ENCODE peak calls at places on chromosomes 6 and 20, in ten cellular contexts. One of them, this sample, is unnamed.

GRCh38 chr6:44002071-44002590 is 125.1 kb downstream of the MRPL14 start:
- DNase-seq in stimulated activated CD8-positive, alpha-beta memory T cell treated with anti-CD3 and anti-CD28 coated beads, Interleukin-4, amount 100 ng/mL, for 24 hours: no peak
- DNase-seq in uterus: no peak
- DNase-seq in posterior cingulate gyrus: no peak
- DNase-seq in left lobe of liver: no peak
- DNase-seq in EL: no peak
- DNase-seq in lower lobe of right lung: peak
- DNase-seq in HEK293T: no peak
- DNase-seq in progenitor cell of endocrine pancreas: peak
- DNase-seq in amniotic epithelial cell: no peak
- DNase-seq in this sample: peak

GRCh38 chr6:146361367-146361924 is 182.2 kb upstream of the RAB32 start:
- DNase-seq in posterior cingulate gyrus: no peak
- DNase-seq in lower lobe of right lung: no peak
- DNase-seq in HEK293T: no peak
- DNase-seq in progenitor cell of endocrine pancreas: no peak
- DNase-seq in amniotic epithelial cell: peak
- DNase-seq in EL: peak
- DNase-seq in stimulated activated CD8-positive, alpha-beta memory T cell treated with anti-CD3 and anti-CD28 coated beads, Interleukin-4, amount 100 ng/mL, for 24 hours: no peak
- DNase-seq in left lobe of liver: no peak
- DNase-seq in uterus: no peak
- DNase-seq in this sample: no peak

GRCh38 chr20:51831891-51832675 is 29.8 kb upstream of the SALL4 start:
- DNase-seq in stimulated activated CD8-positive, alpha-beta memory T cell treated with anti-CD3 and anti-CD28 coated beads, Interleukin-4, amount 100 ng/mL, for 24 hours: no peak
- DNase-seq in lower lobe of right lung: no peak
- DNase-seq in amniotic epithelial cell: peak
- DNase-seq in uterus: no peak
- DNase-seq in left lobe of liver: no peak
- DNase-seq in HEK293T: no peak
- DNase-seq in progenitor cell of endocrine pancreas: no peak
- DNase-seq in posterior cingulate gyrus: no peak
- DNase-seq in EL: peak
- DNase-seq in this sample: no peak

GRCh38 chr6:6244624-6245023 is 75.8 kb downstream of the F13A1 start:
- DNase-seq in posterior cingulate gyrus: no peak
- DNase-seq in stimulated activated CD8-positive, alpha-beta memory T cell treated with anti-CD3 and anti-CD28 coated beads, Interleukin-4, amount 100 ng/mL, for 24 hours: no peak
- DNase-seq in left lobe of liver: no peak
- DNase-seq in EL: no peak
- DNase-seq in uterus: no peak
- DNase-seq in HEK293T: no peak
- DNase-seq in amniotic epithelial cell: no peak
- DNase-seq in lower lobe of right lung: no peak
- DNase-seq in progenitor cell of endocrine pancreas: no peak
- DNase-seq in this sample: no peak

GRCh38 chr20:34871320-34871926 is 1.2 kb downstream of the GGT7 start:
- DNase-seq in posterior cingulate gyrus: no peak
- DNase-seq in stimulated activated CD8-positive, alpha-beta memory T cell treated with anti-CD3 and anti-CD28 coated beads, Interleukin-4, amount 100 ng/mL, for 24 hours: no peak
- DNase-seq in amniotic epithelial cell: no peak
- DNase-seq in HEK293T: no peak
- DNase-seq in progenitor cell of endocrine pancreas: no peak
- DNase-seq in uterus: no peak
- DNase-seq in left lobe of liver: no peak
- DNase-seq in EL: no peak
- DNase-seq in lower lobe of right lung: no peak
- DNase-seq in this sample: no peak

GRCh38 chr6:64330694-64331309 is 695.2 kb downstream of the PHF3 start:
- DNase-seq in posterior cingulate gyrus: peak
- DNase-seq in uterus: peak
- DNase-seq in progenitor cell of endocrine pancreas: peak
- DNase-seq in amniotic epithelial cell: peak
- DNase-seq in stimulated activated CD8-positive, alpha-beta memory T cell treated with anti-CD3 and anti-CD28 coated beads, Interleukin-4, amount 100 ng/mL, for 24 hours: no peak
- DNase-seq in lower lobe of right lung: peak
- DNase-seq in EL: no peak
- DNase-seq in left lobe of liver: peak
- DNase-seq in HEK293T: peak
- DNase-seq in this sample: peak

GRCh38 chr20:9945406-9945805 is 89.4 kb upstream of the ANKEF1 start:
- DNase-seq in lower lobe of right lung: no peak
- DNase-seq in left lobe of liver: no peak
- DNase-seq in posterior cingulate gyrus: no peak
- DNase-seq in EL: peak
- DNase-seq in HEK293T: no peak
- DNase-seq in uterus: no peak
- DNase-seq in stimulated activated CD8-positive, alpha-beta memory T cell treated with anti-CD3 and anti-CD28 coated beads, Interleukin-4, amount 100 ng/mL, for 24 hours: no peak
- DNase-seq in progenitor cell of endocrine pancreas: no peak
- DNase-seq in amniotic epithelial cell: peak
- DNase-seq in this sample: no peak

GRCh38 chr6:137363805-137364138 is 130.4 kb downstream of the OLIG3 start:
- DNase-seq in posterior cingulate gyrus: no peak
- DNase-seq in EL: no peak
- DNase-seq in left lobe of liver: no peak
- DNase-seq in stimulated activated CD8-positive, alpha-beta memory T cell treated with anti-CD3 and anti-CD28 coated beads, Interleukin-4, amount 100 ng/mL, for 24 hours: no peak
- DNase-seq in progenitor cell of endocrine pancreas: no peak
- DNase-seq in lower lobe of right lung: no peak
- DNase-seq in uterus: no peak
- DNase-seq in amniotic epithelial cell: peak
- DNase-seq in HEK293T: no peak
- DNase-seq in this sample: no peak

GRCh38 chr6:27617700-27618689 is 145.1 kb upstream of the ZNF184 start:
- DNase-seq in posterior cingulate gyrus: no peak
- DNase-seq in left lobe of liver: no peak
- DNase-seq in stimulated activated CD8-positive, alpha-beta memory T cell treated with anti-CD3 and anti-CD28 coated beads, Interleukin-4, amount 100 ng/mL, for 24 hours: no peak
- DNase-seq in progenitor cell of endocrine pancreas: no peak
- DNase-seq in EL: peak
- DNase-seq in lower lobe of right lung: no peak
- DNase-seq in uterus: no peak
- DNase-seq in amniotic epithelial cell: peak
- DNase-seq in HEK293T: peak
- DNase-seq in this sample: no peak

GRCh38 chr6:132961610-132962009 is 147.2 kb downstream of the RPS12 start:
- DNase-seq in uterus: no peak
- DNase-seq in EL: no peak
- DNase-seq in progenitor cell of endocrine pancreas: no peak
- DNase-seq in HEK293T: no peak
- DNase-seq in lower lobe of right lung: no peak
- DNase-seq in amniotic epithelial cell: peak
- DNase-seq in stimulated activated CD8-positive, alpha-beta memory T cell treated with anti-CD3 and anti-CD28 coated beads, Interleukin-4, amount 100 ng/mL, for 24 hours: no peak
- DNase-seq in posterior cingulate gyrus: no peak
- DNase-seq in left lobe of liver: no peak
- DNase-seq in this sample: no peak

GRCh38 chr20:23879811-23880374 is 345 bp upstream of the CST5 start:
- DNase-seq in lower lobe of right lung: peak
- DNase-seq in amniotic epithelial cell: no peak
- DNase-seq in left lobe of liver: no peak
- DNase-seq in stimulated activated CD8-positive, alpha-beta memory T cell treated with anti-CD3 and anti-CD28 coated beads, Interleukin-4, amount 100 ng/mL, for 24 hours: no peak
- DNase-seq in uterus: no peak
- DNase-seq in posterior cingulate gyrus: no peak
- DNase-seq in HEK293T: no peak
- DNase-seq in EL: no peak
- DNase-seq in progenitor cell of endocrine pancreas: no peak
- DNase-seq in this sample: no peak

GRCh38 chr6:167426620-167427019 is 101.7 kb downstream of the TTLL2 start:
- DNase-seq in amniotic epithelial cell: no peak
- DNase-seq in progenitor cell of endocrine pancreas: no peak
- DNase-seq in HEK293T: no peak
- DNase-seq in stimulated activated CD8-positive, alpha-beta memory T cell treated with anti-CD3 and anti-CD28 coated beads, Interleukin-4, amount 100 ng/mL, for 24 hours: no peak
- DNase-seq in left lobe of liver: no peak
- DNase-seq in uterus: no peak
- DNase-seq in EL: no peak
- DNase-seq in lower lobe of right lung: no peak
- DNase-seq in posterior cingulate gyrus: no peak
- DNase-seq in this sample: no peak

GRCh38 chr6:28758046-28758817 is 165.6 kb downstream of the TRIM27 start:
- DNase-seq in stimulated activated CD8-positive, alpha-beta memory T cell treated with anti-CD3 and anti-CD28 coated beads, Interleukin-4, amount 100 ng/mL, for 24 hours: no peak
- DNase-seq in HEK293T: no peak
- DNase-seq in left lobe of liver: no peak
- DNase-seq in amniotic epithelial cell: peak
- DNase-seq in EL: peak
- DNase-seq in posterior cingulate gyrus: no peak
- DNase-seq in progenitor cell of endocrine pancreas: no peak
- DNase-seq in lower lobe of right lung: no peak
- DNase-seq in uterus: no peak
- DNase-seq in this sample: no peak

GRCh38 chr6:151389640-151390275 is 1.6 kb downstream of the ZBTB2 start:
- DNase-seq in posterior cingulate gyrus: peak
- DNase-seq in EL: peak
- DNase-seq in left lobe of liver: peak
- DNase-seq in uterus: peak
- DNase-seq in HEK293T: peak
- DNase-seq in amniotic epithelial cell: peak
- DNase-seq in lower lobe of right lung: peak
- DNase-seq in stimulated activated CD8-positive, alpha-beta memory T cell treated with anti-CD3 and anti-CD28 coated beads, Interleukin-4, amount 100 ng/mL, for 24 hours: no peak
- DNase-seq in progenitor cell of endocrine pancreas: no peak
- DNase-seq in this sample: peak

GRCh38 chr20:51800769-51801219 is 1.5 kb downstream of the SALL4 start:
- DNase-seq in left lobe of liver: peak
- DNase-seq in amniotic epithelial cell: no peak
- DNase-seq in posterior cingulate gyrus: no peak
- DNase-seq in stimulated activated CD8-positive, alpha-beta memory T cell treated with anti-CD3 and anti-CD28 coated beads, Interleukin-4, amount 100 ng/mL, for 24 hours: no peak
- DNase-seq in lower lobe of right lung: no peak
- DNase-seq in EL: peak
- DNase-seq in HEK293T: peak
- DNase-seq in uterus: no peak
- DNase-seq in progenitor cell of endocrine pancreas: peak
- DNase-seq in this sample: no peak